ENCODE peak calls at places on chromosome 22, in nine cellular contexts. S is cardiac fibroblast, E is transverse colon, X is tibial nerve, Z is lower leg skin, F is HepG2, M is A549, B is choroid plexus epithelial cell, P is AG04449. T is an unnamed sample.

GRCh38 chr22:23386822-23387580 is 193.1 kb downstream of the IGLL1 start:
- DNase-seq in S (no peak), E (no peak), X (no peak), Z (peak), F (no peak), M (no peak), B (no peak), P (no peak), T (no peak)

GRCh38 chr22:39252461-39253391 is 7.9 kb upstream of the PDGFB start:
- DNase-seq in S (no peak), E (no peak), X (no peak), Z (no peak), F (no peak), M (no peak), B (no peak), P (no peak), T (no peak)

GRCh38 chr22:43302462-43303109 is 40.6 kb downstream of the SCUBE1 start:
- DNase-seq in S (no peak), E (no peak), X (no peak), Z (no peak), F (no peak), M (no peak), B (no peak), P (no peak), T (no peak)

GRCh38 chr22:24099661-24100060 is 81.6 kb upstream of the SUSD2 start:
- DNase-seq in S (no peak), E (no peak), X (no peak), Z (no peak), F (no peak), M (no peak), B (no peak), P (no peak), T (no peak)

GRCh38 chr22:21632237-21632895 is at the start of gene CCDC116:
- DNase-seq in S (no peak), E (peak), X (no peak), Z (no peak), F (peak), M (no peak), B (no peak), P (no peak), T (no peak)

GRCh38 chr22:17266261-17266971 is 47.2 kb upstream of the ADA2 start:
- DNase-seq in S (no peak), E (peak), X (no peak), Z (no peak), F (no peak), M (no peak), B (peak), P (no peak), T (no peak)

GRCh38 chr22:48045369-48045768 is 1282.9 kb downstream of the TBC1D22A start:
- DNase-seq in S (no peak), E (peak), X (no peak), Z (peak), F (no peak), M (no peak), B (no peak), P (no peak), T (peak)

GRCh38 chr22:46537946-46538815 is 761 bp upstream of the CELSR1 start:
- DNase-seq in S (peak), E (no peak), X (no peak), Z (no peak), F (no peak), M (peak), B (peak), P (no peak), T (no peak)

GRCh38 chr22:20135846-20136602 is 4.4 kb downstream of the ZDHHC8 start:
- DNase-seq in S (no peak), E (no peak), X (no peak), Z (no peak), F (no peak), M (no peak), B (no peak), P (no peak), T (no peak)

GRCh38 chr22:29635734-29636357 is 32.4 kb downstream of the NF2 start:
- DNase-seq in S (peak), E (no peak), X (no peak), Z (no peak), F (peak), M (peak), B (peak), P (no peak), T (no peak)

GRCh38 chr22:35116817-35117216 is 50.9 kb downstream of the ISX start:
- DNase-seq in S (no peak), E (peak), X (no peak), Z (peak), F (no peak), M (no peak), B (no peak), P (no peak), T (no peak)

GRCh38 chr22:20203142-20204099 is 52.6 kb upstream of the CCDC188 start:
- DNase-seq in S (no peak), E (no peak), X (no peak), Z (no peak), F (peak), M (no peak), B (peak), P (no peak), T (no peak)

GRCh38 chr22:48357196-48357595 is 1470.5 kb downstream of the BRD1 start:
- DNase-seq in S (no peak), E (no peak), X (no peak), Z (no peak), F (no peak), M (no peak), B (no peak), P (no peak), T (no peak)

GRCh38 chr22:47201186-47201995 is 438.9 kb downstream of the TBC1D22A start:
- DNase-seq in S (no peak), E (no peak), X (no peak), Z (peak), F (no peak), M (no peak), B (no peak), P (no peak), T (no peak)

GRCh38 chr22:35310556-35311550 is 11.2 kb downstream of the TOM1 start:
- DNase-seq in S (no peak), E (peak), X (no peak), Z (no peak), F (peak), M (no peak), B (peak), P (no peak), T (peak)

GRCh38 chr22:30906946-30907345 is 61.6 kb downstream of the MORC2 start:
- DNase-seq in S (no peak), E (no peak), X (no peak), Z (no peak), F (no peak), M (no peak), B (no peak), P (no peak), T (no peak)

GRCh38 chr22:24500251-24500820 is 5.2 kb downstream of the UPB1 start:
- DNase-seq in S (no peak), E (no peak), X (no peak), Z (no peak), F (peak), M (no peak), B (no peak), P (no peak), T (no peak)

GRCh38 chr22:27331526-27332281 is 469.9 kb downstream of the MN1 start:
- DNase-seq in S (peak), E (peak), X (peak), Z (peak), F (peak), M (peak), B (peak), P (no peak), T (no peak)

GRCh38 chr22:50701076-50701419 is 28.4 kb downstream of the SHANK3 start:
- DNase-seq in S (no peak), E (no peak), X (no peak), Z (peak), F (peak), M (no peak), B (no peak), P (no peak), T (no peak)

GRCh38 chr22:20396639-20397038 is 2.7 kb downstream of the ZNF74 start:
- DNase-seq in S (peak), E (no peak), X (peak), Z (no peak), F (no peak), M (no peak), B (peak), P (peak), T (no peak)

GRCh38 chr22:29110946-29111345 is 38.1 kb downstream of the KREMEN1 start:
- DNase-seq in S (no peak), E (no peak), X (no peak), Z (no peak), F (no peak), M (no peak), B (no peak), P (no peak), T (no peak)

GRCh38 chr22:22422629-22423112 is 85.9 kb downstream of the ZNF280B start:
- DNase-seq in S (peak), E (peak), X (peak), Z (peak), F (peak), M (peak), B (peak), P (no peak), T (peak)

GRCh38 chr22:31244044-31244942 is 32.2 kb downstream of the LIMK2 start:
- DNase-seq in S (peak), E (no peak), X (no peak), Z (no peak), F (peak), M (peak), B (peak), P (peak), T (no peak)

GRCh38 chr22:41933411-41934177 is 7.0 kb upstream of the TNFRSF13C start:
- DNase-seq in S (no peak), E (no peak), X (no peak), Z (no peak), F (no peak), M (no peak), B (no peak), P (no peak), T (no peak)
- H3K4me3 ChIP-seq in S (no peak), E (no peak), X (no peak), Z (no peak), F (no peak), M (no peak), B (no peak), P (no peak), T (no peak)

GRCh38 chr22:32378703-32379272 is 21.1 kb downstream of the RFPL3 start:
- DNase-seq in S (peak), E (peak), X (no peak), Z (no peak), F (peak), M (peak), B (peak), P (no peak), T (no peak)
- TF ChIP-seq CTCF in S (peak), E (peak), X (peak), Z (no peak), F (peak), M (peak), B (peak), P (peak), T (peak)

GRCh38 chr22:45302751-45303150 is 7.0 kb upstream of the FAM118A start:
- DNase-seq in S (no peak), E (no peak), X (no peak), Z (no peak), F (no peak), M (no peak), B (no peak), P (no peak), T (no peak)
- H3K4me3 ChIP-seq in S (no peak), E (no peak), X (no peak), Z (no peak), F (no peak), M (no peak), B (no peak), P (no peak), T (no peak)

GRCh38 chr22:40553014-40553579 is 83.4 kb downstream of the MRTFA start:
- DNase-seq in S (no peak), E (no peak), X (no peak), Z (no peak), F (no peak), M (no peak), B (no peak), P (no peak), T (no peak)

GRCh38 chr22:40557972-40558371 is 78.5 kb downstream of the MRTFA start:
- DNase-seq in S (no peak), E (no peak), X (no peak), Z (no peak), F (no peak), M (no peak), B (no peak), P (no peak), T (no peak)

GRCh38 chr22:40556641-40557040 is 79.9 kb downstream of the MRTFA start:
- DNase-seq in S (no peak), E (no peak), X (no peak), Z (no peak), F (no peak), M (no peak), B (no peak), P (no peak), T (no peak)

GRCh38 chr22:40547729-40548143 is 88.8 kb downstream of the MRTFA start:
- DNase-seq in S (no peak), E (no peak), X (no peak), Z (no peak), F (no peak), M (no peak), B (peak), P (no peak), T (no peak)

DNA sequence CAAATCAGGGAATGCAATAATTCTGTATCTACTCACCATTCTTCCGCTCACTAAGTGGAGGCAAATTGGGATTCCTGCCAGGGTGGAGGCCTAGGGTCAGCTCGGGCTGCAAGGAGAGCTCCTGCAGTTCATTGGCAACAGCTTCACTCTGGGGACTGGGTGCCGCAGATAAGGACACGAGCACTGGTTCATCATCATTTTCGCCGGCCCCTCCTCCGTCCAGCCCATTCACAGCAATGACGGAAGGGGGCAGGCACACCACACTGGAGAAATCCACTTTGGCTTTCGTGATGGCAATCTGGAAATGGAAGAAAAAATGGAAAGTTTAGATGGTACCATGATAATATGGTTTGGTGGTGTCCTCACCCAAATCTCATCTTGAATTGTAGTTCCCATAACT is 84.4 kb downstream of the MRTFA start:
- DNase-seq in S (peak), E (no peak), X (no peak), Z (no peak), F (no peak), M (no peak), B (no peak), P (no peak), T (no peak)
- TF ChIP-seq CTCF in S (peak), E (no peak), X (no peak), Z (no peak), F (no peak), M (no peak), B (no peak), P (no peak), T (no peak)

DNA sequence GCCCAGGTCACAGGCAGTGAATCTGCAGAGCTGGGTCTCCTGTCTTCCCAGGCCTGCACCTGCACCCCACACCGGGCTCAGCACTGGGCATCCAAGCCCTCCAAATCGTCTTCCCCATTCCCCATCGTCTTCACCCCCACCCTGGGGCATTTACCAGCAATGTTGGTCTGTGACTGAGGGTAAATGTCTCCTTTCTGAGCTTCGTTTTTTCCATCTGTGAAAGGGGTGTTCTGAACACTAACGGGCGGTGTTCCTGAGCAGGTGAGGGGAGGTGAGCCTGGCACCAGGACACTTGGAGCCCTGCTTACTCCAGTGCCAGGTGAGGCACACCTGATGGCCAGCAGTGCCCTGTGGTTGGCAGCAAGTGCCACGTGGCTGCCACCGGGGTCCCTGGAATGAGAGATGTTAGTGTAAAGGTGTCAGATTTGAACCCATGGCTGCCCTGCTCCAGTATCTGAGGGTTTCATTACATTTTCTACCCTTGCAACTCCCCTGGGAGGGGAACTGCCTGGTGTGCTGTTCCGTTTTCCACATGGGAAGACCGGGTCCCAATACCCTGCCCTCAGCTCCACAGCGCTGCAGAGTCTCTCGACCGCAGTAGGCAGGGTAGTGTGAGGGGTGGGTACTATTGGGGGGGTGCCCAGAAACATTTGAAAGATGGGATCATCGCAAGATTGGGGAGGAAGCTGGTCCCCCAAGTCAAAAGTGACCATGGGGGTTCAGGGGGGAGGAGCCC is 1.9 kb downstream of the CDC42EP1 start:
- DNase-seq in S (no peak), E (no peak), X (no peak), Z (no peak), F (no peak), M (no peak), B (no peak), P (no peak), T (no peak)
- H3K4me3 ChIP-seq in S (peak), E (no peak), X (peak), Z (no peak), F (peak), M (peak), B (peak), P (peak), T (no peak)

T was measured in GM12864.